ENCODE peak calls at places on chromosomes 7 and 10, in ten cellular contexts. One of them, this sample, is unnamed.

GRCh38 chr10:89360153-89360552 is 17.7 kb upstream of the IFIT1B start:
- DNase-seq in mammary epithelial cell: no peak
- DNase-seq in fibroblast of pulmonary artery: no peak
- DNase-seq in neural progenitor cell: no peak
- DNase-seq in hepatocyte: no peak
- DNase-seq in NB4: no peak
- DNase-seq in psoas muscle: no peak
- DNase-seq in uterus: no peak
- DNase-seq in coronary artery: no peak
- DNase-seq in dorsolateral prefrontal cortex: no peak
- DNase-seq in this sample: no peak

GRCh38 chr7:93245525-93246432 is 13.6 kb downstream of the VPS50 start:
- DNase-seq in uterus: no peak
- DNase-seq in neural progenitor cell: peak
- DNase-seq in mammary epithelial cell: peak
- DNase-seq in fibroblast of pulmonary artery: peak
- DNase-seq in coronary artery: no peak
- DNase-seq in psoas muscle: no peak
- DNase-seq in dorsolateral prefrontal cortex: no peak
- DNase-seq in hepatocyte: peak
- DNase-seq in NB4: peak
- DNase-seq in this sample: peak

GRCh38 chr10:83425306-83425705 is 714.0 kb upstream of the GHITM start:
- DNase-seq in NB4: no peak
- DNase-seq in mammary epithelial cell: no peak
- DNase-seq in psoas muscle: no peak
- DNase-seq in hepatocyte: no peak
- DNase-seq in coronary artery: no peak
- DNase-seq in fibroblast of pulmonary artery: no peak
- DNase-seq in dorsolateral prefrontal cortex: no peak
- DNase-seq in neural progenitor cell: peak
- DNase-seq in uterus: no peak
- DNase-seq in this sample: no peak

GRCh38 chr7:80711521-80711920 is 73.1 kb downstream of the CD36 start:
- DNase-seq in NB4: no peak
- DNase-seq in uterus: no peak
- DNase-seq in neural progenitor cell: no peak
- DNase-seq in psoas muscle: peak
- DNase-seq in mammary epithelial cell: peak
- DNase-seq in fibroblast of pulmonary artery: peak
- DNase-seq in coronary artery: no peak
- DNase-seq in hepatocyte: no peak
- DNase-seq in dorsolateral prefrontal cortex: no peak
- DNase-seq in this sample: peak

GRCh38 chr10:95741807-95742528 is 14.0 kb upstream of the ENTPD1 start:
- DNase-seq in coronary artery: no peak
- DNase-seq in psoas muscle: no peak
- DNase-seq in fibroblast of pulmonary artery: peak
- DNase-seq in hepatocyte: peak
- DNase-seq in NB4: no peak
- DNase-seq in mammary epithelial cell: peak
- DNase-seq in neural progenitor cell: no peak
- DNase-seq in uterus: no peak
- DNase-seq in dorsolateral prefrontal cortex: no peak
- DNase-seq in this sample: peak

GRCh38 chr10:75187961-75188426 is 22.6 kb upstream of the VDAC2 start:
- DNase-seq in fibroblast of pulmonary artery: peak
- DNase-seq in neural progenitor cell: peak
- DNase-seq in coronary artery: no peak
- DNase-seq in mammary epithelial cell: peak
- DNase-seq in hepatocyte: peak
- DNase-seq in NB4: peak
- DNase-seq in psoas muscle: no peak
- DNase-seq in dorsolateral prefrontal cortex: peak
- DNase-seq in uterus: peak
- DNase-seq in this sample: peak

GRCh38 chr10:80200259-80200658 is 5.1 kb downstream of the ANXA11 start:
- DNase-seq in mammary epithelial cell: no peak
- DNase-seq in coronary artery: no peak
- DNase-seq in neural progenitor cell: no peak
- DNase-seq in dorsolateral prefrontal cortex: no peak
- DNase-seq in hepatocyte: no peak
- DNase-seq in psoas muscle: no peak
- DNase-seq in uterus: no peak
- DNase-seq in fibroblast of pulmonary artery: no peak
- DNase-seq in NB4: no peak
- DNase-seq in this sample: no peak

GRCh38 chr7:923108-924041 is 31.1 kb downstream of the ADAP1 start:
- DNase-seq in neural progenitor cell: no peak
- DNase-seq in mammary epithelial cell: no peak
- DNase-seq in NB4: peak
- DNase-seq in fibroblast of pulmonary artery: peak
- DNase-seq in hepatocyte: peak
- DNase-seq in psoas muscle: peak
- DNase-seq in uterus: peak
- DNase-seq in coronary artery: no peak
- DNase-seq in dorsolateral prefrontal cortex: peak
- DNase-seq in this sample: peak

GRCh38 chr10:44949127-44949802 is 10.3 kb upstream of the RASSF4 start:
- DNase-seq in coronary artery: peak
- DNase-seq in fibroblast of pulmonary artery: no peak
- DNase-seq in dorsolateral prefrontal cortex: no peak
- DNase-seq in psoas muscle: no peak
- DNase-seq in uterus: no peak
- DNase-seq in NB4: no peak
- DNase-seq in hepatocyte: no peak
- DNase-seq in neural progenitor cell: no peak
- DNase-seq in mammary epithelial cell: no peak
- DNase-seq in this sample: no peak
- TF ChIP-seq CTCF in coronary artery: no peak
- TF ChIP-seq CTCF in fibroblast of pulmonary artery: no peak
- TF ChIP-seq CTCF in dorsolateral prefrontal cortex: no peak
- TF ChIP-seq CTCF in psoas muscle: no peak
- TF ChIP-seq CTCF in uterus: no peak
- TF ChIP-seq CTCF in NB4: no peak
- TF ChIP-seq CTCF in hepatocyte: no peak
- TF ChIP-seq CTCF in neural progenitor cell: no peak
- TF ChIP-seq CTCF in mammary epithelial cell: peak
- TF ChIP-seq CTCF in this sample: no peak

DNA sequence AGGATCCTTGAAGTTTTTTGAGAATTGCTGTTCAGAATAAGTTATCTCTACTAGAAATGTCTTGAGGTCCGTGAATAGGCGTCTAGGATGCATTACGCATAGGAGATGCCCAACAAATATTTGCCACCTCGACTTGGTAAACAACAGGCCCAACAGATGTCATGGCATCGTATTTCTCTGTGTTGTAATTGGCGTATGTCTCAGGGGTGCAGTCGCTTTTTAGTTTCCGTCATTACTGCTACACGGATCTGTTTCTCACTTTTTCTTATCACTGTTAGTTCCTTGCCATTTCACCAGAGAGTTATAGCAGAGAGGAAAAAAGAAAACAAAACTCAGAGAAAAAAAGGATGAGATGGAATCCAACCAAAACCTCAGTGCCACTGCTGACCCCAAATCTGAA is 73.0 kb upstream of the SFMBT2 start:
- DNase-seq in NB4: no peak
- DNase-seq in psoas muscle: no peak
- DNase-seq in coronary artery: no peak
- DNase-seq in uterus: no peak
- DNase-seq in dorsolateral prefrontal cortex: no peak
- DNase-seq in fibroblast of pulmonary artery: no peak
- DNase-seq in hepatocyte: no peak
- DNase-seq in neural progenitor cell: no peak
- DNase-seq in mammary epithelial cell: no peak
- DNase-seq in this sample: no peak
- H3K4me3 ChIP-seq in NB4: no peak
- H3K4me3 ChIP-seq in psoas muscle: no peak
- H3K4me3 ChIP-seq in coronary artery: no peak
- H3K4me3 ChIP-seq in uterus: no peak
- H3K4me3 ChIP-seq in dorsolateral prefrontal cortex: no peak
- H3K4me3 ChIP-seq in fibroblast of pulmonary artery: no peak
- H3K4me3 ChIP-seq in hepatocyte: no peak
- H3K4me3 ChIP-seq in neural progenitor cell: no peak
- H3K4me3 ChIP-seq in mammary epithelial cell: no peak
- H3K4me3 ChIP-seq in this sample: no peak

GRCh38 chr7:127585044-127585953 is at the start of gene GCC1:
- DNase-seq in dorsolateral prefrontal cortex: peak
- DNase-seq in fibroblast of pulmonary artery: peak
- DNase-seq in NB4: peak
- DNase-seq in neural progenitor cell: peak
- DNase-seq in hepatocyte: peak
- DNase-seq in coronary artery: peak
- DNase-seq in uterus: peak
- DNase-seq in psoas muscle: peak
- DNase-seq in mammary epithelial cell: peak
- DNase-seq in this sample: peak
- TF ChIP-seq CTCF in dorsolateral prefrontal cortex: peak
- TF ChIP-seq CTCF in fibroblast of pulmonary artery: no peak
- TF ChIP-seq CTCF in NB4: no peak
- TF ChIP-seq CTCF in neural progenitor cell: no peak
- TF ChIP-seq CTCF in hepatocyte: no peak
- TF ChIP-seq CTCF in coronary artery: no peak
- TF ChIP-seq CTCF in uterus: no peak
- TF ChIP-seq CTCF in psoas muscle: no peak
- TF ChIP-seq CTCF in mammary epithelial cell: no peak
- TF ChIP-seq CTCF in this sample: no peak

DNA sequence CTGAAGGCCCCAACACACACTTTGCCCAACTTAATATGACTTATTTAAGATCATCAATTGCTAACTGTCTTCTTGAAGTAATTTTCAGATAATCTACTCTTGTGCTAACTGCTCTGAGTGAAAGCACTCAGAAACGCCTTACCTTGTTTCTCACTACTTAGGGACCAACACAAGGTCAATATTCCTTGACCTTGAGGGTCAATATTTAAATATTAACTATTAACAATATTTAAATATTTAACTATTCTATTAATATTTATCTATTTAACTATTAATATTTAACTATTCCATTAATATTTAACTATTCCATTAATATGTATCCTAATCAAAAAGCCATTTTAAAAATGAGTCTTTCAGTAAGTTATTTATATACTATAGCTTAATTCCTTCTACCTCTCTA is 26.0 kb upstream of the HNRNPH3 start:
- DNase-seq in coronary artery: no peak
- DNase-seq in uterus: no peak
- DNase-seq in neural progenitor cell: no peak
- DNase-seq in NB4: no peak
- DNase-seq in mammary epithelial cell: no peak
- DNase-seq in fibroblast of pulmonary artery: no peak
- DNase-seq in hepatocyte: no peak
- DNase-seq in psoas muscle: no peak
- DNase-seq in dorsolateral prefrontal cortex: no peak
- DNase-seq in this sample: no peak
- H3K4me3 ChIP-seq in coronary artery: no peak
- H3K4me3 ChIP-seq in uterus: no peak
- H3K4me3 ChIP-seq in neural progenitor cell: no peak
- H3K4me3 ChIP-seq in NB4: no peak
- H3K4me3 ChIP-seq in mammary epithelial cell: no peak
- H3K4me3 ChIP-seq in fibroblast of pulmonary artery: no peak
- H3K4me3 ChIP-seq in hepatocyte: peak
- H3K4me3 ChIP-seq in psoas muscle: no peak
- H3K4me3 ChIP-seq in dorsolateral prefrontal cortex: no peak
- H3K4me3 ChIP-seq in this sample: no peak